ENCODE peak calls at places on chromosomes 16 and 17, in four cellular contexts. K is OCI-LY7, O is AG04449, X is breast epithelium. W is an unnamed sample.

GRCh38 chr16:70161350-70161749 is 12.2 kb upstream of the CLEC18C start:
- DNase-seq in K (no peak), O (no peak), X (no peak), W (no peak)

GRCh38 chr17:37177234-37177633 is 198.6 kb upstream of the C17orf78 start:
- DNase-seq in K (no peak), O (no peak), X (no peak), W (no peak)

GRCh38 chr16:13961099-13961811 is 41.3 kb downstream of the ERCC4 start:
- DNase-seq in K (no peak), O (no peak), X (no peak), W (no peak)

GRCh38 chr17:36089888-36090836 is at the start of gene CCL3:
- DNase-seq in K (peak), O (no peak), X (no peak), W (no peak)

GRCh38 chr17:40560592-40561293 is 4.5 kb downstream of the CCR7 start:
- DNase-seq in K (peak), O (no peak), X (no peak), W (peak)

GRCh38 chr17:42010898-42011516 is 6.2 kb downstream of the DNAJC7 start:
- DNase-seq in K (no peak), O (no peak), X (no peak), W (no peak)

GRCh38 chr17:61647044-61647443 is 56.0 kb upstream of the NACA2 start:
- DNase-seq in K (no peak), O (peak), X (no peak), W (no peak)

GRCh38 chr17:63497708-63498483 is 21.0 kb downstream of the ACE start:
- DNase-seq in K (peak), O (no peak), X (no peak), W (no peak)

GRCh38 chr16:49020436-49020835 is 261.2 kb downstream of the CBLN1 start:
- DNase-seq in K (no peak), O (no peak), X (no peak), W (no peak)

GRCh38 chr17:3485481-3486068 is 9.8 kb downstream of the ASPA start:
- DNase-seq in K (no peak), O (no peak), X (no peak), W (no peak)

GRCh38 chr17:40726919-40727318 is 23.4 kb upstream of the KRT24 start:
- DNase-seq in K (peak), O (no peak), X (no peak), W (no peak)

GRCh38 chr16:71807905-71808592 is 585 bp downstream of the AP1G1 start:
- DNase-seq in K (no peak), O (no peak), X (peak), W (no peak)

GRCh38 chr17:69761767-69762321 is 313.2 kb upstream of the KCNJ16 start:
- DNase-seq in K (no peak), O (peak), X (no peak), W (peak)

GRCh38 chr17:7484964-7485377 is 805 bp downstream of the POLR2A start:
- DNase-seq in K (peak), O (no peak), X (no peak), W (no peak)

GRCh38 chr17:80586464-80587228 is 42.0 kb downstream of the RPTOR start:
- DNase-seq in K (no peak), O (no peak), X (no peak), W (no peak)

GRCh38 chr16:8727857-8728618 is 53.6 kb downstream of the ABAT start:
- DNase-seq in K (no peak), O (no peak), X (no peak), W (no peak)

GRCh38 chr17:27423651-27424050 is 32.6 kb upstream of the KSR1 start:
- DNase-seq in K (peak), O (no peak), X (no peak), W (no peak)

GRCh38 chr17:77320046-77320445 is 179.3 kb downstream of the SEC14L1 start:
- DNase-seq in K (no peak), O (no peak), X (no peak), W (no peak)

GRCh38 chr17:66767164-66767933 is 67.6 kb upstream of the CACNG5 start:
- DNase-seq in K (peak), O (no peak), X (no peak), W (no peak)

GRCh38 chr16:1839554-1839953 is 12.5 kb downstream of the FAHD1 start:
- DNase-seq in K (no peak), O (peak), X (no peak), W (no peak)

GRCh38 chr17:16348586-16348985 is 4.7 kb downstream of the CENPV start:
- DNase-seq in K (no peak), O (no peak), X (no peak), W (no peak)

GRCh38 chr17:16351831-16352230 is 1.4 kb downstream of the CENPV start:
- DNase-seq in K (no peak), O (peak), X (no peak), W (no peak)

GRCh38 chr17:16352303-16352837 is 899 bp downstream of the CENPV start:
- DNase-seq in K (peak), O (no peak), X (no peak), W (no peak)

GRCh38 chr17:16346721-16347271 is 6.5 kb downstream of the CENPV start:
- DNase-seq in K (no peak), O (no peak), X (no peak), W (no peak)

DNA sequence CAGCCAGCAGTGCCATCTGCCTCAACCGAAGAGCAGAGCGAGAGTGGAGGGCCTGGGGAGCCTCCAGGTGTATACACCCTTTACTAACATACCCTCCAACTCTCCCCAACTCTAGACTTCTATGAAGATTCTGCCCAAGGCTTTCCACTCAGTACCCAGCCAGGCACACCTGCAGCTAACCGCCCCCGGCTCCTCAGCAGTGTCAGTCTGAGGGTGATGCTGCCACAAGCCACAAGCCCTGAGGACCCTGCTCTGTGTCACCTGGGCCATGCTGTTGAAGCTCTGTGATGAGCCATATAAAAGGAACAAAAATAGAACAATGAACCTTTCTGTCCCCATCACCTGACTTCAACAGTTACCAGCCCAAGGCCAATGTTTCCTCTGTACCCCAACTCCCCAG is 3.8 kb downstream of the CENPV start:
- DNase-seq in K (peak), O (no peak), X (no peak), W (no peak)
- H3K4me3 ChIP-seq in K (no peak), O (no peak), X (no peak), W (no peak)

DNA sequence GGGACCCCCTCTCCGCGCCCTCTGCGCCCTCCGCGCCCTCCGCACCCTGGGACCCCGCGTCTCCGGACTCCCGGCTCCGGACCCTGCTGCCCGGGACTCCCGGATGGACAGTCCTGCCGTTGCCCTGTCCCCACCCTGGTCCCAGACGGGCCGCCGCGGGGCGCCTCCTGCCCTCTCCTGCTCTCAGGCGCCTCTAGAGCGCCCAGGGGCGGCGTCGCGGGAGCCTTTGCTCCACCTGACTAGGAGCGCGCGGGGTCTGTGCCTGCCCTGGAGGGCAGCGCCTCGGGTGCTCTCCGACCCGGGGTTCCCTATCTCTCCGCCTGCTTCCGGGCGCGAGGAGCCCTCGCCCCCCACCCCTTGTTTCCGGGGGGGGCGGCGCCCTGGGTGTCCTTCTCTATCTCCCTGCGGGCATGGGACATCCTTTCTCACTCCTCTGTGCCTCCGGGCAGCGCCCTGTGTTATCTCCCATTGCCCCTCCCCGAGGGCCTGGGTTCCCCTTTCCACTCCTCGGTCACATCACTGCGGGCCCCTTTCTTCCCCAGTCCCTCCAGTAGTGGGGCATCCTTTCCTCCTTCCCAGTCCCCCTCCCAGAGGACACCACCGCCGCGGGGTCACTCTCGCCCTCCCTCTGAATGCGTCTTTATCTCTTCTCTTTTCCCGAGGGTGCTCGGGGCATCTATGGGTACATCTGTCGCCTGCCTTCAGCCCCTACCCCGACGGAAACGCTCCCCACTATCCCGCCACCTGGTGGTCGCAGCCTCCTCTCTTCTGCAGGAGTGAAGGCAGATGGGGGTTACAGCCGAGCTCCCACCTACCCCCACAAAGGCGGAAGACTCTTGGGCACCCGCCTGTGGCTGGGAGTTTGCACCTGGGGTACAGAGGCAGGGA is 865 bp downstream of the PRKCB start:
- DNase-seq in K (peak), O (no peak), X (no peak), W (no peak)
- TF ChIP-seq CTCF in K (peak), O (no peak), X (no peak), W (no peak)

DNA sequence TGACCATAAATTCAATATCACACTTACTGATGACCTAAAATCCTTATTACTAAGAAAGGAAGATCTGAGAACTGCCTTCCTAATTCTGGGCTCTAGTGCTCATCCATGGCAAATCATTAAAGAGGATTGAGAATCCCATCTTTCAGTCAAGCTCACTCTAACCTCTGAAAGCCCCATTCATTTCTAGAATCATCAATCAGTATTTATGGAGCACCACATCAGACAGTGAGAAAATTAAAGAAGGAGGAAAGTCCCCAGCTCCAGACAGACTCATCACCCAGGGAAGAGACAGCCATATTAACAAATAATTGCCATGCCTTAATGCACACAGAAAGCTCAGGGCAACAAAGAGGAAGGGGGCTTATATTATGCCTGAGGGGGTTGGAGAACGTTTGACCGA is 256.1 kb upstream of the SOX9 start:
- DNase-seq in K (no peak), O (no peak), X (no peak), W (no peak)
- H3K4me3 ChIP-seq in K (no peak), O (no peak), X (no peak), W (no peak)

GRCh38 chr17:68288804-68289203 is 2.1 kb downstream of the SLC16A6 start:
- DNase-seq in K (peak), O (no peak), X (no peak), W (no peak)
- TF ChIP-seq CTCF in K (peak), O (no peak), X (no peak), W (no peak)

GRCh38 chr17:28969706-28970393 is 18.5 kb upstream of the PHF12 start:
- DNase-seq in K (no peak), O (no peak), X (no peak), W (no peak)

GRCh38 chr17:28968269-28968913 is 17.1 kb upstream of the PHF12 start:
- DNase-seq in K (no peak), O (no peak), X (no peak), W (no peak)

GRCh38 chr17:28968914-28969295 is 17.6 kb upstream of the PHF12 start:
- DNase-seq in K (no peak), O (no peak), X (no peak), W (no peak)

GRCh38 chr17:28970879-28971278 is 19.6 kb upstream of the PHF12 start:
- DNase-seq in K (no peak), O (no peak), X (no peak), W (no peak)

DNA sequence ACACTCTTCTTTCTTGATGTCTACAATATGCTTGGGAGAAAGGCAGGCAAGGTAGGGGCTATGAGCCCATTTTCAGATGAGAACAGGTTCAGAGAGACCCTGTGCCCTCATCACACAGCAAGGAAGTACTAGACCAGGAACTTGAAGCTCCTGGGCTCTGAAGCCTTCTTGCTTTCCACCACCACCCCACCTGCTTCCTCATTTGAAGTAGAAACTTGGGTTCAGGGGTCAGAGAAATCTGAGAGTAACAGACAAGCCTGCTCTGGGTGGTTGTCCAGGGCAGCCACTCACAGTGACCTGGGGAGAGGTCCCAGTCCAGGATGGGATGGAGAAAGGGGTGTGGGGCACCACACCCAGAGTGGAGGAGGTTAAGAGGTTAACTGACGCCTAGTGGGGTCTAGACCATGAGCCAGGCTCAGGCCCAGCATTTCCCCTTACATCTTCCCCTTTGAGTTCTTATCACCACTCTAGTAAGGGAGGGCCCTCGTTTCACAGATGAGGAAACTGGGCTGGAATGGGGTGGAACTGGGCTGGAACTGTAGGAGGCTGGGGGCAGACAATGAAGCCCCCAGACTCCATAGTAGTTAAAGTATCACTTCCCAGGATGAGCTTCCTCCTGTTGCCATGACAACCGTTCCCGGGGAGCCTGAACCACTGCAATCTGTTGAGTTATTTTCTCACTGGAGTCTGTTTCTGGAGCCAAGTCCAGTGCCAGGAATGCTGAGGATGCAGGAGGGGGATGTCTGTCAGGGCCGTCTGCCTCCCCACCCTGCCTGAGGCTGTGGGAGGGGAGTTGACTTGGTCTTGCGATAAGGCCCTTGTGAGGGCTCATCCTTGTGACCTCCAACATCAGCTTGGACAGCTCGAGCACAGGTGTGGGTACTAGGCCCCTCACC is 16.2 kb upstream of the PHF12 start:
- DNase-seq in K (peak), O (no peak), X (no peak), W (no peak)
- H3K4me3 ChIP-seq in K (no peak), O (no peak), X (no peak), W (no peak)

DNA sequence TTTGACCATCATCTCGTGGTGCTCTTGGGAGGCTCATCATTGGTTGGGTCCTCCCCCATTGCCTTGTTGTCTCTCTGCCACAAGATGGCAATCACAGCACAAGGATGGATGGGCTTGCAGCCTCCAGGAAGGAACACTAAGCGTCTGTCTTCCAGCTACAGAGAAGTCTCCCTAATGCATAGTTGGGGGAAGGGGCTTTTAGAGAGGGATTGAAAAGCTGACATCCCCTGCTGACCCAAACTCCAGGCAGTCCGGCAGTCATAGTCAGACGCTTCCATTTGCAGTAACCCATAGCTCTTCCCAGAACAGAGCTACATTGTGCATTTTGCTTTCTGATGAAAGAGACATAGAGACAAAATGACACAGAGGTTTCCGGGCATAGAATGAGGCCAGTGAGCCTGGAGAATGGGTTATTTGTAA is 111.4 kb downstream of the UTP18 start:
- DNase-seq in K (peak), O (no peak), X (no peak), W (no peak)
- TF ChIP-seq CTCF in K (peak), O (peak), X (no peak), W (peak)

DNA sequence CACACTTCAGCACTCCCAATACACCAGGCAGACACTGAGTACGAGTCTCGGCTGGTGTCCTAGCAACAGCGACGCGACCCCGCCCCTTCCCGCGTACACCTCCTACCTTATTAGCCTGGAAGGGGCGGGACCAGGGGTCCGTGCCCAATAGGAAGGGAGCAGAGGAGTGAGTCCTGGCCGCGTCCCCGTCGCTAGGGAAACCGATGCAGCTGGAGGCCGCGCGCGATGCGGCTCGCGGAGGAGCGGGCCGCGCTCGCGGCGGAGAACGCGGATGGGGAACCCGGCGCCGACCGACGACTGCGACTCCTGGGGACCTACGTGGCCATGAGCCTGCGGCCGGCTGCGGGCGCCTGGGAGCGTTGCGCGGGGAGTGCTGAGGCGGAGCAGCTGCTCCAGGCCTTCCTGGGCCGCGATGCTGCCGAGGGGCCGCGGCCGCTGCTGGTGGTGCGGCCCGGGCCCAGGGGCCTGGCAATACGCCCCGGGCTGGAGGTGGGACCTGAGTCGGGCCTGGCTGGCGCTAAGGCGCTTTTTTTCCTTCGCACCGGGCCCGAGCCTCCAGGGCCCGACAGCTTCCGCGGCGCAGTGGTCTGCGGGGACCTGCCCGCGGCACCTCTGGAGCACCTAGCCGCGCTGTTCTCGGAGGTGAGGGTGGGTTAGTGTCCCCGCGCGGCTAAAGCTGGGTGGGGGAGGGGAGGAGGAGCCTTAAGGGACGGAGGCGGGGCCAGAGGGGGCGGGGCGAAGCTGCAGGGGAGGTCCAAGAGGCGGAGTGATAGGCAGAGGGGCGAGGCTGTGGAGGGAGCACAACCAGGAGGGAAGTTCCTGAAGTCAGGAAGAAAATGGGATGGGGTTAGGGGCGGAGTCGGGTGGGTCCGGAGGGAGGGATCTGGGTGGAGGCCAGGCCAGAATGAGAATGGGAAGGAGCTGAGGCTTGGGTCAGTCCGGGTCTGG is at the start of gene DNAH9:
- DNase-seq in K (no peak), O (no peak), X (peak), W (peak)
- H3K4me3 ChIP-seq in K (no peak), O (no peak), X (peak), W (peak)

GRCh38 chr17:19718613-19719364 is 2.4 kb upstream of the SLC47A2 start:
- DNase-seq in K (no peak), O (no peak), X (no peak), W (no peak)
- TF ChIP-seq CTCF in K (peak), O (peak), X (no peak), W (peak)

GRCh38 chr17:83103938-83104311 is 24.5 kb downstream of the METRNL start:
- DNase-seq in K (no peak), O (no peak), X (no peak), W (no peak)
- H3K4me3 ChIP-seq in K (no peak), O (no peak), X (peak), W (no peak)